ENCODE peak calls at places on chromosomes 11 and 22, in eight cellular contexts. K is SK-N-MC, J is HCT116, B is prostate gland, T is sigmoid colon, Y is breast epithelium, Q is K562, N is stomach. O is an unnamed sample.

GRCh38 chr11:34124885-34125668 is 19.6 kb downstream of the NAT10 start:
- DNase-seq in K (no peak), J (no peak), B (no peak), T (no peak), Y (no peak), Q (no peak), N (no peak), O (no peak)

GRCh38 chr11:117016747-117017146 is 81.5 kb downstream of the SIK3 start:
- DNase-seq in K (no peak), J (no peak), B (no peak), T (no peak), Y (no peak), Q (no peak), N (no peak), O (no peak)

GRCh38 chr11:14041040-14041439 is 78.5 kb downstream of the SPON1 start:
- DNase-seq in K (no peak), J (peak; percentile 22), B (no peak), T (no peak), Y (no peak), Q (peak; percentile 8), N (no peak), O (no peak)

GRCh38 chr11:67503119-67504022 is 1.8 kb downstream of the PITPNM1 start:
- DNase-seq in K (no peak), J (no peak), B (no peak), T (no peak), Y (no peak), Q (no peak), N (no peak), O (no peak)

GRCh38 chr11:104705475-104706195 is 192.6 kb downstream of the CASP12 start:
- DNase-seq in K (peak; percentile 89), J (no peak), B (peak; percentile 21), T (no peak), Y (no peak), Q (no peak), N (peak; percentile 25), O (peak; percentile 59)

GRCh38 chr11:44267366-44268072 is 42.4 kb downstream of the ALX4 start:
- DNase-seq in K (no peak), J (no peak), B (no peak), T (peak; percentile 41), Y (no peak), Q (peak; percentile 42), N (no peak), O (no peak)

GRCh38 chr22:26849575-26849974 is 192.2 kb downstream of the MIAT start:
- DNase-seq in K (no peak), J (no peak), B (no peak), T (no peak), Y (no peak), Q (no peak), N (no peak), O (no peak)

GRCh38 chr11:133719532-133720235 is 125.6 kb downstream of the SPATA19 start:
- DNase-seq in K (no peak), J (no peak), B (no peak), T (no peak), Y (no peak), Q (no peak), N (no peak), O (no peak)

GRCh38 chr11:98967005-98967404 is 53.7 kb upstream of the CNTN5 start:
- DNase-seq in K (no peak), J (no peak), B (no peak), T (no peak), Y (no peak), Q (no peak), N (no peak), O (no peak)

GRCh38 chr11:88886796-88887195 is 179.0 kb downstream of the GRM5 start:
- DNase-seq in K (peak; percentile 1), J (peak; percentile 55), B (no peak), T (no peak), Y (no peak), Q (peak; percentile 27), N (no peak), O (peak; percentile 11)

GRCh38 chr11:114081641-114082414 is 22.3 kb downstream of the ZBTB16 start:
- DNase-seq in K (no peak), J (no peak), B (no peak), T (peak; percentile 67), Y (no peak), Q (no peak), N (no peak), O (no peak)

GRCh38 chr11:1338201-1339065 is 29.0 kb upstream of the TOLLIP start:
- DNase-seq in K (no peak), J (no peak), B (no peak), T (peak; percentile 68), Y (no peak), Q (no peak), N (no peak), O (no peak)

GRCh38 chr22:45105281-45105700 is 58.4 kb upstream of the NUP50 start:
- DNase-seq in K (no peak), J (no peak), B (peak; percentile 74), T (no peak), Y (no peak), Q (no peak), N (no peak), O (no peak)

GRCh38 chr22:30290679-30291333 is 1.5 kb upstream of the CASTOR1 start:
- DNase-seq in K (no peak), J (no peak), B (peak; percentile 93), T (peak; percentile 97), Y (peak; percentile 95), Q (no peak), N (peak; percentile 91), O (no peak)

GRCh38 chr11:35011389-35011788 is 95.0 kb downstream of the PDHX start:
- DNase-seq in K (no peak), J (no peak), B (no peak), T (no peak), Y (no peak), Q (no peak), N (no peak), O (no peak)

GRCh38 chr11:34356130-34356529 is 1.7 kb downstream of the ABTB2 start:
- DNase-seq in K (no peak), J (no peak), B (no peak), T (no peak), Y (no peak), Q (no peak), N (no peak), O (no peak)

GRCh38 chr11:115145316-115145715 is 358.9 kb downstream of the CADM1 start:
- DNase-seq in K (no peak), J (no peak), B (no peak), T (no peak), Y (no peak), Q (no peak), N (no peak), O (no peak)

GRCh38 chr22:25497269-25497668 is 67.2 kb upstream of the GRK3 start:
- DNase-seq in K (no peak), J (no peak), B (no peak), T (no peak), Y (no peak), Q (no peak), N (no peak), O (no peak)

GRCh38 chr22:37186997-37187522 is 987 bp downstream of the C1QTNF6 start:
- DNase-seq in K (no peak), J (no peak), B (no peak), T (peak; percentile 48), Y (no peak), Q (no peak), N (no peak), O (no peak)

GRCh38 chr22:37190262-37190780 is 2.3 kb upstream of the C1QTNF6 start:
- DNase-seq in K (no peak), J (no peak), B (no peak), T (no peak), Y (no peak), Q (peak; percentile 48), N (no peak), O (no peak)

GRCh38 chr22:37187891-37188761 is at the start of gene C1QTNF6:
- DNase-seq in K (no peak), J (no peak), B (no peak), T (peak; percentile 68), Y (no peak), Q (no peak), N (peak; percentile 43), O (no peak)

GRCh38 chr22:37187552-37187890 is 526 bp downstream of the C1QTNF6 start:
- DNase-seq in K (no peak), J (no peak), B (no peak), T (no peak), Y (no peak), Q (no peak), N (peak; percentile 38), O (no peak)

DNA sequence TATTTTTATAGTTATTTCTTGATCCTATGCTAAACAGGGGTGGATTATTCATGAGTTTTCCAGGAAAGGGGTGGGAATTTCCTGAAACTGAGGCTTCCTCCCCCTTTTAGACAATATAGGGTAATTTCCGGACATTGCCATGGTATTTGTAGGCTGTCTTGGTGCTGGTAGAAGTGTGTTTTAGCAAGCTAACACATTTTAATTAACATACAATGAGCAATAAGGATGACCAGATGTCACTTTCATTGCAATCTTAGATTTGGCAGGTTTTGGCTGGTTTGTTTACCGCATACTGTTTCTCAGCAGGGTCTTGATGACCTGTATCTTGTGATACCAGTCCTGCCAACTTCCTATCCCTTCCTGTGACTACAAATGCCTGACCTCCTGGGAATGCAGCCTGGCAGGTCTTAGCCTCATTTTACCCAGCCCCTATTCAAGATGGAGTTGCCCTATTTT is 992 bp upstream of the C1QTNF6 start:
- DNase-seq in K (no peak), J (peak; percentile 58), B (no peak), T (no peak), Y (no peak), Q (no peak), N (no peak), O (no peak)
- TF ChIP-seq POLR2AphosphoS5 in K (no peak), J (peak; percentile 51), B (peak; percentile 3), T (no peak), Y (no peak), Q (no peak), N (no peak), O (no peak)

GRCh38 chr22:33983558-33983957 is 63.3 kb upstream of the LARGE1 start:
- DNase-seq in K (no peak), J (no peak), B (no peak), T (no peak), Y (no peak), Q (no peak), N (no peak), O (no peak)
- TF ChIP-seq POLR2AphosphoS5 in K (no peak), J (no peak), B (no peak), T (no peak), Y (no peak), Q (no peak), N (no peak), O (no peak)

DNA sequence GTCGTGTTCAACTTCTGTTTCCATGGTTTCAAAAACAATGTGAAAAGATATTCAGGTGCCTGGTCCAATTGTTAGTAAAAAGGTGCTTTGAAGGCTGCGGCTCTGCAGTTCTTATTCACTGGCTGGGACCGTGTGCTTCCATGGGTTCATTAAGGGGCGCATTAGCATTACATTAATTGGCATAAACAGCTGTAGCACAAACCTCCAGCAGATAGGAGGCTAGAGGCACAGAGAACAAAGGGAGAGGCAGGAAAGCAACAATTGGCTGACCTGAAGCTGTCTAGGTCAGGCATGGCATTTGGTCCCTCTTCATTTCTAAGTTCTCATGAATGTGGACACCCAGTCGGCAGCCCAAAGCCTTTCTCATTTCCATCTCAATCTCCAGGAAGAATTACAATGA is 16.6 kb downstream of the PAK1 start:
- DNase-seq in K (no peak), J (no peak), B (no peak), T (no peak), Y (no peak), Q (no peak), N (no peak), O (no peak)
- TF ChIP-seq POLR2AphosphoS5 in K (no peak), J (no peak), B (no peak), T (no peak), Y (no peak), Q (no peak), N (no peak), O (no peak)

DNA sequence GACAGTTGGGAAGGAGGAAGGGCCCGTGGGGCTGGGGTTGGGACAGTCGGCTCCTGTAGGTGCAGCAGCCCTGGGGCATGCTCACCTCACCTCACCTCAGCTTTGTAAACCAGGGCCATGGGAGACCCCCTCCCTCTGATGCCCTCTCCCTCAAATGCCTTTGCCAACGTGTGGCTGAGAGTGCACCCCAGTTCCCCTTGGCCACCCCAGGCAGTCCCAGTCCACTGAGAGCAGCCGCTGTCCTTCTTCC is 4.2 kb upstream of the NEAT1 start:
- DNase-seq in K (no peak), J (no peak), B (no peak), T (no peak), Y (peak; percentile 68), Q (no peak), N (no peak), O (no peak)
- TF ChIP-seq POLR2AphosphoS5 in K (no peak), J (no peak), B (no peak), T (no peak), Y (no peak), Q (no peak), N (no peak), O (no peak)